ENCODE peak calls at places on chromosome 6, in ten cellular contexts. G, N, Y, C, A, J, K, D, L and P are unnamed samples.

GRCh38 chr6:168683621-168684020 is 242.6 kb downstream of the SMOC2 start:
- DNase-seq in D (peak; percentile 39), N (no peak), J (no peak), L (no peak), Y (no peak), K (no peak), A (no peak), G (no peak), C (no peak), P (no peak)

GRCh38 chr6:41371461-41371991 is 36.1 kb downstream of the NCR2 start:
- DNase-seq in L (no peak), Y (peak; percentile 64), J (no peak), D (peak; percentile 30), A (peak; percentile 24), N (no peak), G (no peak), C (peak; percentile 84), K (peak; percentile 53), P (no peak)

GRCh38 chr6:7085911-7086310 is 21.9 kb upstream of the RREB1 start:
- DNase-seq in J (peak; percentile 11), Y (no peak), A (peak; percentile 22), C (no peak), N (peak; percentile 32), D (peak; percentile 44), L (no peak), K (peak; percentile 43), G (no peak), P (no peak)

GRCh38 chr6:34451192-34451591 is 14.7 kb upstream of the PACSIN1 start:
- DNase-seq in C (no peak), Y (no peak), A (no peak), L (no peak), D (no peak), N (no peak), J (no peak), G (no peak), K (no peak), P (no peak)

GRCh38 chr6:30124391-30124790 is 11.5 kb upstream of the TRIM31 start:
- DNase-seq in J (no peak), G (no peak), N (no peak), A (no peak), L (no peak), D (peak; percentile 52), C (no peak), Y (peak; percentile 13), K (no peak), P (no peak)

GRCh38 chr6:147154454-147154853 is 49.8 kb upstream of the STXBP5 start:
- DNase-seq in L (no peak), G (peak; percentile 79), D (no peak), A (no peak), K (peak; percentile 21), J (no peak), Y (no peak), C (peak; percentile 24), N (no peak), P (no peak)

GRCh38 chr6:139204978-139205377 is 70.1 kb downstream of the HECA start:
- DNase-seq in A (peak; percentile 24), Y (no peak), J (no peak), C (no peak), L (no peak), G (no peak), D (no peak), N (no peak), K (no peak), P (no peak)

GRCh38 chr6:30781697-30782424 is 37.5 kb upstream of the IER3 start:
- DNase-seq in G (peak; percentile 90), Y (peak; percentile 98), J (peak; percentile 91), A (no peak), K (peak; percentile 99), D (peak; percentile 91), L (peak; percentile 92), C (peak; percentile 91), N (peak; percentile 98), P (no peak)

GRCh38 chr6:37793067-37793466 is 26.5 kb upstream of the ZFAND3 start:
- DNase-seq in J (no peak), Y (no peak), L (no peak), C (no peak), D (no peak), K (no peak), G (no peak), N (no peak), A (no peak), P (no peak)

GRCh38 chr6:118896339-118897136 is 2.6 kb downstream of the ASF1A start:
- DNase-seq in G (peak; percentile 33), A (no peak), L (peak; percentile 33), N (no peak), D (no peak), J (no peak), Y (no peak), K (peak; percentile 64), C (peak; percentile 40), P (no peak)

GRCh38 chr6:118562959-118563358 is 14.9 kb downstream of the PLN start:
- DNase-seq in N (no peak), D (no peak), K (peak; percentile 20), C (no peak), L (no peak), Y (no peak), J (no peak), G (no peak), A (no peak), P (no peak)